ENCODE peak calls at places on chromosomes 13 and 19, in four cellular contexts. P, Y, M and O are unnamed samples.

GRCh38 chr13:36325912-36326311 is 20.3 kb downstream of the SPART start:
- DNase-seq in P (no peak), Y (no peak), M (no peak), O (no peak)

GRCh38 chr13:46313441-46314257 is 73.4 kb downstream of the RUBCNL start:
- DNase-seq in P (no peak), Y (no peak), M (no peak), O (no peak)

GRCh38 chr19:3783660-3784584 is 2.3 kb downstream of the MATK start:
- DNase-seq in P (no peak), Y (no peak), M (no peak), O (no peak)

GRCh38 chr13:53200075-53200474 is 171.5 kb downstream of the OLFM4 start:
- DNase-seq in P (no peak), Y (no peak), M (no peak), O (no peak)

GRCh38 chr13:43493496-43494000 is 293.2 kb downstream of the ENOX1 start:
- DNase-seq in P (no peak), Y (no peak), M (no peak), O (no peak)

GRCh38 chr13:51942189-51942588 is 69.1 kb downstream of the ATP7B start:
- DNase-seq in P (no peak), Y (no peak), M (no peak), O (no peak)

GRCh38 chr13:38783992-38784875 is 97.4 kb downstream of the FREM2 start:
- DNase-seq in P (no peak), Y (no peak), M (no peak), O (no peak)

GRCh38 chr19:13884726-13885591 is 8.0 kb downstream of the NANOS3 start:
- DNase-seq in P (no peak), Y (no peak), M (no peak), O (no peak)

GRCh38 chr13:113077566-113077952 is 28.0 kb upstream of the F7 start:
- DNase-seq in P (peak), Y (no peak), M (peak), O (no peak)

GRCh38 chr19:40831502-40832430 is 18.5 kb downstream of the CYP2A6 start:
- DNase-seq in P (no peak), Y (no peak), M (no peak), O (no peak)

GRCh38 chr19:9968820-9969687 is 32.7 kb upstream of the OLFM2 start:
- DNase-seq in P (no peak), Y (no peak), M (no peak), O (no peak)

GRCh38 chr19:9967326-9967725 is 31.0 kb upstream of the OLFM2 start:
- DNase-seq in P (no peak), Y (no peak), M (no peak), O (no peak)

GRCh38 chr19:9962623-9963290 is 26.4 kb upstream of the OLFM2 start:
- DNase-seq in P (no peak), Y (no peak), M (no peak), O (no peak)

GRCh38 chr19:9966448-9966847 is 30.1 kb upstream of the OLFM2 start:
- DNase-seq in P (no peak), Y (no peak), M (no peak), O (no peak)

GRCh38 chr19:9966024-9966423 is 29.7 kb upstream of the OLFM2 start:
- DNase-seq in P (no peak), Y (no peak), M (no peak), O (no peak)
- H3K4me3 ChIP-seq in P (no peak), Y (no peak), M (no peak), O (no peak)

GRCh38 chr13:30690282-30691188 is 44.8 kb upstream of the ALOX5AP start:
- DNase-seq in P (peak), Y (no peak), M (peak), O (no peak)
- TF ChIP-seq CTCF in P (no peak), Y (no peak), M (no peak), O (no peak)

GRCh38 chr19:44807652-44808462 is 1.0 kb upstream of the BCAM start:
- DNase-seq in P (no peak), Y (peak), M (peak), O (no peak)
- H3K27ac ChIP-seq in P (peak), Y (peak), M (peak), O (peak)

GRCh38 chr13:110312669-110313031 is 5.6 kb downstream of the COL4A2 start:
- DNase-seq in P (no peak), Y (no peak), M (no peak), O (no peak)

GRCh38 chr13:110310541-110311491 is 3.7 kb downstream of the COL4A2 start:
- DNase-seq in P (no peak), Y (no peak), M (no peak), O (no peak)

GRCh38 chr13:110314516-110315245 is 7.6 kb downstream of the COL4A2 start:
- DNase-seq in P (no peak), Y (no peak), M (no peak), O (no peak)

GRCh38 chr13:110309661-110310524 is 2.8 kb downstream of the COL4A2 start:
- DNase-seq in P (no peak), Y (no peak), M (no peak), O (no peak)

GRCh38 chr13:110311721-110312668 is 4.9 kb downstream of the COL4A2 start:
- DNase-seq in P (no peak), Y (no peak), M (no peak), O (no peak)
- H3K4me3 ChIP-seq in P (peak), Y (peak), M (peak), O (peak)